ENCODE peak calls at places on chromosomes 7 and 10, in nine cellular contexts. W is PC-9, M is upper lobe of right lung, N is kidney epithelial cell, Z is B cell, A is mucosa of descending colon, Y is glutamatergic neuron, T is mesothelial cell of epicardium, P is astrocyte. G is an unnamed sample.

GRCh38 chr7:70693300-70693689 is 438.6 kb upstream of the GALNT17 start:
- DNase-seq in T (no peak), P (peak), Z (no peak), A (peak), Y (no peak), W (no peak), N (peak), M (peak), G (no peak)

GRCh38 chr10:9684186-9684585 is 1333.5 kb upstream of the CELF2 start:
- DNase-seq in T (no peak), A (no peak), N (no peak), M (no peak), P (no peak), Y (no peak), Z (no peak), W (no peak), G (no peak)

GRCh38 chr7:43505412-43505811 is 77.5 kb upstream of the STK17A start:
- DNase-seq in N (no peak), A (no peak), T (no peak), Z (no peak), P (no peak), W (no peak), M (no peak), Y (no peak), G (no peak)

GRCh38 chr7:23622469-23622868 is 25.3 kb downstream of the CCDC126 start:
- DNase-seq in Y (no peak), A (no peak), W (no peak), Z (no peak), N (no peak), P (peak), T (no peak), M (no peak), G (no peak)

GRCh38 chr10:14276200-14276599 is 54.5 kb downstream of the FRMD4A start:
- DNase-seq in Z (no peak), M (no peak), T (no peak), A (no peak), Y (no peak), N (no peak), W (no peak), P (no peak), G (no peak)

GRCh38 chr10:75080554-75080953 is 30.9 kb upstream of the SAMD8 start:
- DNase-seq in N (no peak), T (no peak), Y (no peak), A (no peak), M (no peak), P (no peak), W (no peak), Z (no peak), G (no peak)

GRCh38 chr7:140333209-140333608 is 65.1 kb downstream of the SLC37A3 start:
- DNase-seq in Y (no peak), W (no peak), M (no peak), N (no peak), P (no peak), A (peak), Z (no peak), T (no peak), G (no peak)

GRCh38 chr7:106545275-106545674 is 115.7 kb downstream of the CCDC71L start:
- DNase-seq in P (no peak), A (no peak), W (no peak), T (no peak), M (no peak), N (no peak), Y (no peak), Z (no peak), G (no peak)

GRCh38 chr7:28102778-28103177 is 77.8 kb downstream of the JAZF1 start:
- DNase-seq in Z (no peak), P (peak), T (no peak), W (peak), N (no peak), A (no peak), M (no peak), Y (no peak), G (no peak)

GRCh38 chr10:13893926-13894325 is 307.2 kb downstream of the PRPF18 start:
- DNase-seq in P (peak), A (no peak), Y (no peak), Z (no peak), M (no peak), T (no peak), N (no peak), W (peak), G (no peak)

GRCh38 chr10:130567436-130567835 is 431.2 kb downstream of the GLRX3 start:
- DNase-seq in Z (no peak), T (no peak), A (no peak), P (no peak), M (peak), Y (no peak), N (no peak), W (no peak), G (no peak)

GRCh38 chr7:135602304-135602703 is 44.6 kb downstream of the NUP205 start:
- DNase-seq in A (no peak), N (no peak), M (no peak), P (peak), Y (no peak), T (no peak), Z (no peak), W (no peak), G (no peak)

GRCh38 chr7:151699147-151699546 is 177.8 kb downstream of the PRKAG2 start:
- DNase-seq in M (no peak), T (no peak), A (no peak), Y (no peak), W (peak), N (peak), P (peak), Z (no peak), G (no peak)

GRCh38 chr10:60260321-60260720 is 129.4 kb downstream of the ANK3 start:
- DNase-seq in Z (no peak), Y (no peak), W (no peak), M (no peak), A (no peak), N (no peak), P (no peak), T (no peak), G (no peak)

GRCh38 chr10:127935115-127935561 is 28.2 kb downstream of the PTPRE start:
- DNase-seq in A (no peak), Y (no peak), T (no peak), P (peak), Z (no peak), M (no peak), N (no peak), W (no peak), G (peak)

GRCh38 chr10:43209651-43210141 is 57.2 kb downstream of the RASGEF1A start:
- DNase-seq in N (no peak), T (no peak), A (no peak), W (no peak), Y (peak), P (no peak), Z (no peak), M (peak), G (no peak)

GRCh38 chr7:37448057-37448636 is 517 bp downstream of the ELMO1 start:
- DNase-seq in Y (peak), A (no peak), M (no peak), N (no peak), P (no peak), W (no peak), T (peak), Z (no peak), G (no peak)

GRCh38 chr7:37449621-37450020 is 957 bp upstream of the ELMO1 start:
- DNase-seq in Z (no peak), A (no peak), N (no peak), Y (no peak), T (no peak), M (no peak), W (no peak), P (no peak), G (no peak)

GRCh38 chr7:37450035-37450434 is 1.4 kb upstream of the ELMO1 start:
- DNase-seq in M (no peak), P (no peak), A (no peak), N (no peak), T (no peak), Z (no peak), W (no peak), Y (no peak), G (no peak)

GRCh38 chr7:37446371-37446770 is 2.3 kb downstream of the ELMO1 start:
- DNase-seq in Y (no peak), T (no peak), A (no peak), N (no peak), Z (no peak), M (no peak), P (no peak), W (no peak), G (no peak)

DNA sequence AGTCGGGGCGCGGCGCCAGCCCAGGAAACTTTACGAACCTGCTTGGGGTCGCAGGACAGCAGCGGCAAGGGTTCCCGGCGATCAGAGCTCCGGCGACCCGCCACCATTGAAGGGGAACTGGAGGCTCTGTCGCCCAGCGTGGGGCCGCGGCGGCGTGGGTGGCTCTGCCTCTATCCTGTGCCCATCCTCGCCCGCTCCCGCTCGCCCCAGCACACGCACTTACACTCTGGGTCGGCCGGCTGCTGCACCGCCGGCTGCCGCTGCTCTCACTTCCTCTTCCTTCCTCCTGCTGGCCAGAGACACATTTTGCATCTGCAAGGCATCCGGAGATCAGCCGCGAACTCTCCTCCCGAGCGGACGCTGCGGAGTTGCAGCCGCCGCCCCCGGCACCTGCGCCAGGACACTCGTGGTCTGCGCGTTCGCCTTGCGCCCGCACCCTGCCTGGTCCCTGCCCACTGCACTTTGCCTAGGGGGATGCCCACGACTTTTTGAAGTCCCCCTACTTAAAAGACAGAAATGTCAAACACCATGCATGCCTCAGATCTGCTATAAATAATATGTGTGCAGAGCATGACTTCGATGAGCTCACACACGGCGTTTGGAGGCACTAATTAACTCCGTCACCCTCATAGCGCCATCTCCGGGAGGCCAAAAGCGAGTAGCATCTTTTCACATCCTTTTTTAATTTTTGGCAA is at the start of gene ELMO1:
- DNase-seq in Z (peak), A (peak), W (no peak), P (peak), M (peak), N (peak), Y (peak), T (peak), G (peak)
- TF ChIP-seq CTCF in Z (peak), A (no peak), W (no peak), P (no peak), M (peak), N (peak), Y (peak), T (peak), G (peak)

GRCh38 chr10:101287183-101287830 is 58.0 kb upstream of the LBX1 start:
- DNase-seq in W (no peak), Z (no peak), P (no peak), N (no peak), M (no peak), A (no peak), Y (no peak), T (no peak), G (no peak)

GRCh38 chr10:101290415-101290814 is 61.2 kb upstream of the LBX1 start:
- DNase-seq in Y (no peak), A (no peak), N (no peak), T (no peak), M (no peak), Z (no peak), P (no peak), W (no peak), G (no peak)

GRCh38 chr10:101286248-101287046 is 57.2 kb upstream of the LBX1 start:
- DNase-seq in M (no peak), T (no peak), P (no peak), A (no peak), W (no peak), Z (no peak), N (no peak), Y (no peak), G (no peak)

GRCh38 chr10:101289541-101289940 is 60.3 kb upstream of the LBX1 start:
- DNase-seq in W (no peak), T (no peak), N (no peak), Z (no peak), Y (no peak), A (no peak), M (no peak), P (no peak), G (no peak)

DNA sequence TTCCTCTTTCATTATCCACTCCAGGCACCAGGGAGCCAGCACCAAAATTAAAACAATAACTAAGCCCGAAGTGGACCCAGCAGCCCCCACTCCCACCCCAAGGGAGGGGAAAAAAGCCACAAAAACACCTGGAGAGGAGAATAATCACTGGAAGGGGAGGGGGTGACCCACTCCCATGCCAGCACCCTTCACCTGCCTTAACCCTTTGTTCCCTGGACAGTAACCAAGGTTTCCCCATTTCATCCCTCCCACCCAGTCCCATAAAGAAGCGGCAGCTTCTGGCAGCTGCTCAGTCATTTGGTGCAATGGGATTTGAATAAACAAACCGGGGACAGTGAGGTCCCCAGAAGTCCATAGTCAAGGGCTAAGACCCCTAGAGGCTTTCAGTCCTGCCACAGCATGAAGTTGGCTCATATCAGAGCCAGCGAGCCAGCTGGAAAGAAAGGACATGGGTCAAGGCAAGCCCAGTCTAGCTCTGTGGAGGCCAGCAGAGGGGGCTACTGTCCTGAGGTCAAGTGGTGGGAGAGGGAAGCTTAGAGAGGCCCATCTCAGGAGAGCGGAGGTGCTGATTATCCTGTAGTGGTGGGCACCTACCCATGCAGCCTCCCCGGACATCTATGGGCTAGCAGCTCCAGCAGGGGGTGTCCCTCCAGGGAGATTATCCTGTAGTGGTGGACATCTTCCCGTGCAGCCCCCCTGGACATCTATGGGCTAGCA is 58.8 kb upstream of the LBX1 start:
- DNase-seq in Y (peak), M (no peak), N (no peak), W (no peak), T (no peak), P (no peak), Z (no peak), A (peak), G (peak)
- TF ChIP-seq CTCF in Y (peak), M (no peak), N (peak), W (peak), T (no peak), P (no peak), Z (no peak), A (no peak), G (no peak)

GRCh38 chr10:7417103-7417623 is 6.3 kb upstream of the SFMBT2 start:
- DNase-seq in M (no peak), A (no peak), Z (no peak), P (no peak), T (no peak), Y (no peak), N (peak), W (no peak), G (no peak)
- TF ChIP-seq CTCF in M (peak), A (no peak), Z (peak), P (peak), T (no peak), Y (no peak), N (peak), W (peak), G (peak)

GRCh38 chr10:71431216-71431944 is 34.7 kb downstream of the CDH23 start:
- DNase-seq in N (no peak), W (no peak), P (no peak), T (no peak), Y (no peak), Z (no peak), M (no peak), A (no peak), G (no peak)

GRCh38 chr10:71433116-71433982 is 36.6 kb downstream of the CDH23 start:
- DNase-seq in N (no peak), Y (no peak), M (no peak), A (no peak), Z (no peak), T (no peak), W (no peak), P (no peak), G (no peak)

GRCh38 chr10:71433983-71434744 is 37.4 kb downstream of the CDH23 start:
- DNase-seq in M (no peak), A (no peak), T (no peak), W (peak), N (no peak), P (no peak), Z (no peak), Y (no peak), G (no peak)

GRCh38 chr10:71429929-71430328 is 33.2 kb downstream of the CDH23 start:
- DNase-seq in T (no peak), Z (no peak), M (no peak), P (no peak), W (no peak), A (no peak), N (no peak), Y (no peak), G (no peak)

GRCh38 chr10:71431945-71432905 is 35.5 kb downstream of the CDH23 start:
- DNase-seq in Y (no peak), T (no peak), W (no peak), P (no peak), A (no peak), M (no peak), Z (no peak), N (no peak), G (no peak)
- TF ChIP-seq CTCF in Y (no peak), T (no peak), W (peak), P (no peak), A (no peak), M (no peak), Z (no peak), N (no peak), G (peak)

GRCh38 chr7:107981466-107981865 is 21.5 kb downstream of the LAMB1 start:
- DNase-seq in N (no peak), M (no peak), Y (no peak), W (no peak), T (no peak), P (no peak), Z (no peak), A (no peak), G (no peak)

GRCh38 chr7:107982463-107982862 is 20.5 kb downstream of the LAMB1 start:
- DNase-seq in W (no peak), A (no peak), Y (no peak), T (no peak), N (no peak), M (no peak), P (no peak), Z (no peak), G (no peak)

GRCh38 chr7:107980171-107980570 is 22.8 kb downstream of the LAMB1 start:
- DNase-seq in A (no peak), Y (no peak), W (no peak), N (no peak), M (no peak), Z (no peak), T (no peak), P (no peak), G (no peak)

GRCh38 chr7:107980671-107981190 is 22.2 kb downstream of the LAMB1 start:
- DNase-seq in M (no peak), A (no peak), W (no peak), N (no peak), P (no peak), T (no peak), Y (no peak), Z (no peak), G (no peak)

GRCh38 chr7:107982918-107983389 is 20.0 kb downstream of the LAMB1 start:
- DNase-seq in P (peak), A (no peak), M (no peak), N (no peak), Z (no peak), T (no peak), W (no peak), Y (no peak), G (no peak)
- TF ChIP-seq CTCF in P (peak), A (no peak), M (peak), N (peak), Z (no peak), T (peak), W (no peak), Y (peak), G (peak)

GRCh38 chr7:2711895-2712675 is 24.1 kb downstream of the AMZ1 start:
- DNase-seq in A (no peak), P (no peak), N (no peak), W (no peak), Z (no peak), Y (no peak), M (peak), T (no peak), G (no peak)

GRCh38 chr7:2713978-2714377 is 26.0 kb downstream of the AMZ1 start:
- DNase-seq in W (no peak), T (no peak), M (no peak), Y (no peak), P (no peak), Z (no peak), N (no peak), A (no peak), G (no peak)

GRCh38 chr7:2715341-2716231 is 27.6 kb downstream of the AMZ1 start:
- DNase-seq in W (no peak), P (no peak), Z (peak), Y (no peak), M (no peak), A (no peak), T (no peak), N (no peak), G (no peak)

GRCh38 chr7:2714636-2715035 is 26.6 kb downstream of the AMZ1 start:
- DNase-seq in T (no peak), A (no peak), Y (no peak), W (no peak), M (no peak), N (no peak), P (no peak), Z (no peak), G (no peak)

GRCh38 chr7:2713370-2713769 is 25.4 kb downstream of the AMZ1 start:
- DNase-seq in Y (no peak), W (no peak), Z (no peak), P (no peak), T (no peak), N (no peak), A (no peak), M (no peak), G (peak)
- TF ChIP-seq CTCF in Y (no peak), W (no peak), Z (no peak), P (no peak), T (no peak), N (no peak), A (no peak), M (no peak), G (no peak)

DNA sequence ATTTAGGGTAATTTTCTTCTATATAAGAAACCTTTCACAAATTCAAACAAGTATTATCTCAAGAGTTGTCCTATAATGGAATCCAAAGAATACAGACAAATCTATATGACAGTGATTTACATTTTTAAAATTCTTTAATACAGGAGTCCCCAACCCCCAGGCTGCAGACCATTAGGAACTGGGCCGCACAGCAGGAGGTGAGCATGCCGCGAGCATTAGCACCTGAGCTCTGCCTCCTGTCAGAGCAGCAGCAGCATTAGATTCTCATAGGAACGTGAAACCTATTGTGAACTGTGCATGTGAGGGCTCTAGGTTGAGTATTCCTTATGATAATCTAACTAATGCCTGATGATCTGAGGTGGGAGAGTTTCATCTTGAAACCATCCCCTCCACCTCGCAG is 37.7 kb downstream of the SNX13 start:
- DNase-seq in A (no peak), Y (no peak), M (no peak), P (no peak), W (no peak), N (no peak), T (no peak), Z (no peak), G (no peak)
- TF ChIP-seq CTCF in A (no peak), Y (no peak), M (no peak), P (no peak), W (no peak), N (no peak), T (no peak), Z (no peak), G (no peak)

GRCh38 chr10:100340948-100341847 is 5.8 kb upstream of the SCD start:
- DNase-seq in M (peak), W (no peak), N (no peak), Y (peak), P (no peak), T (no peak), A (no peak), Z (no peak), G (no peak)
- TF ChIP-seq CTCF in M (no peak), W (no peak), N (no peak), Y (no peak), P (no peak), T (no peak), A (no peak), Z (no peak), G (no peak)

GRCh38 chr7:30630986-30631385 is 36.3 kb downstream of the GARS1 start:
- DNase-seq in Z (no peak), Y (no peak), W (no peak), A (no peak), M (no peak), T (no peak), N (no peak), P (no peak), G (no peak)

GRCh38 chr7:30626984-30627383 is 32.3 kb downstream of the GARS1 start:
- DNase-seq in A (no peak), Z (no peak), W (no peak), P (no peak), T (no peak), M (no peak), N (no peak), Y (no peak), G (no peak)

GRCh38 chr7:30625283-30625682 is 30.6 kb downstream of the GARS1 start:
- DNase-seq in Z (no peak), P (no peak), W (no peak), T (no peak), N (no peak), Y (no peak), M (no peak), A (no peak), G (no peak)
- TF ChIP-seq CTCF in Z (no peak), P (no peak), W (peak), T (no peak), N (no peak), Y (no peak), M (no peak), A (no peak), G (no peak)

GRCh38 chr10:125629758-125630376 is 53.1 kb downstream of the TEX36 start:
- DNase-seq in T (no peak), N (peak), P (peak), Z (no peak), W (peak), A (peak), M (no peak), Y (no peak), G (no peak)
- TF ChIP-seq CTCF in T (peak), N (peak), P (peak), Z (no peak), W (peak), A (no peak), M (peak), Y (peak), G (peak)

G was measured in neural crest cell.